ENCODE peak calls at places on chromosome 1, in five cellular contexts. K, Y, D, S and Q are unnamed samples.

GRCh38 chr1:9164919-9165318 is 36.0 kb upstream of the GPR157 start:
- DNase-seq in Y (no peak), K (no peak), S (no peak), D (no peak), Q (no peak)

GRCh38 chr1:58785424-58786058 is 1.7 kb upstream of the JUN start:
- DNase-seq in K (no peak), Y (no peak), S (peak; percentile 48), D (no peak), Q (no peak)

GRCh38 chr1:20849100-20849499 is 62.0 kb upstream of the HP1BP3 start:
- DNase-seq in Y (no peak), K (no peak), S (no peak), D (no peak), Q (no peak)

GRCh38 chr1:16980473-16981268 is at the start of gene MFAP2:
- DNase-seq in K (no peak), D (no peak), Y (peak; percentile 54), S (no peak), Q (no peak)

GRCh38 chr1:154595621-154596020 is 12.4 kb downstream of the ADAR start:
- DNase-seq in S (no peak), Y (no peak), K (no peak), D (no peak), Q (no peak)

GRCh38 chr1:234532511-234532922 is 53.5 kb upstream of the TARBP1 start:
- DNase-seq in K (no peak), Y (no peak), D (no peak), S (peak; percentile 71), Q (peak; percentile 90)

GRCh38 chr1:162398999-162399580 is 12.8 kb downstream of the SH2D1B start:
- DNase-seq in K (no peak), S (no peak), Y (peak; percentile 78), D (no peak), Q (no peak)

GRCh38 chr1:55007626-55008025 is 8.9 kb downstream of the BSND start:
- DNase-seq in S (no peak), K (no peak), D (no peak), Y (no peak), Q (no peak)

GRCh38 chr1:10790155-10790707 is 6.2 kb downstream of the CASZ1 start:
- DNase-seq in D (no peak), Y (no peak), K (no peak), S (no peak), Q (no peak)

GRCh38 chr1:231856426-231856825 is 229.8 kb downstream of the DISC1 start:
- DNase-seq in D (no peak), S (no peak), Y (no peak), K (no peak), Q (no peak)

GRCh38 chr1:173489929-173490328 is 12.8 kb downstream of the PRDX6 start:
- DNase-seq in S (no peak), Y (no peak), D (no peak), K (no peak), Q (no peak)

GRCh38 chr1:1602941-1603506 is 3.1 kb upstream of the FNDC10 start:
- DNase-seq in Y (no peak), D (no peak), K (no peak), S (no peak), Q (no peak)

GRCh38 chr1:19000065-19000464 is 43.6 kb upstream of the IFFO2 start:
- DNase-seq in Y (no peak), K (no peak), D (no peak), S (no peak), Q (no peak)

GRCh38 chr1:180953791-180954721 is 41.4 kb downstream of the KIAA1614 start:
- DNase-seq in D (no peak), Y (peak; percentile 77), S (peak; percentile 25), K (peak; percentile 78), Q (peak; percentile 80)

GRCh38 chr1:164660415-164661174 is 101.6 kb downstream of the PBX1 start:
- DNase-seq in D (no peak), S (no peak), Y (no peak), K (no peak), Q (no peak)

GRCh38 chr1:245168921-245169320 is 14.1 kb downstream of the KIF26B start:
- DNase-seq in D (no peak), K (no peak), Y (no peak), S (no peak), Q (no peak)

GRCh38 chr1:245168090-245168489 is 13.3 kb downstream of the KIF26B start:
- DNase-seq in D (no peak), S (no peak), Y (no peak), K (peak; percentile 46), Q (no peak)

GRCh38 chr1:245161866-245162265 is 7.1 kb downstream of the KIF26B start:
- DNase-seq in S (no peak), Y (no peak), D (no peak), K (no peak), Q (no peak)

GRCh38 chr1:245169391-245169790 is 14.6 kb downstream of the KIF26B start:
- DNase-seq in S (no peak), Y (no peak), K (no peak), D (no peak), Q (no peak)

DNA sequence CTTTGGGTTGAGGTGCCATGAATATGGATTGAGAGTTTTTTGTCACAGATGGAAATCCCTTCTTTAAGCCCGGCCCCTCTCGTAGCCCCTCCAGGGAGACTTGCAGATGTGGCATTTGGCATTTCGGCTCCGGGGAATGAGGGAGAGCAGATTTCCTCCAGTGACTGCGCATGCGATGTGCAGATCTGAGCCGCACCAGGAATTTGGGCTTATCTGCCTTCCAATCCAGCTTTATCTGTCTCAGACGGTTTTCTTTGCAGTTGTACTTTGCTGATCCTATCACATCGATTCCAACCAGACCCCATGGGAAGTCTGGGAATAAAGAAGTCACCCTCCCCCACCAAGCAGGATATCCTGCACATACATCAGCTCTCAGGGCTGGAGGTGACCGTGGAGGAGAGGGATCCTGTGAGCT is 11.7 kb downstream of the KIF26B start:
- DNase-seq in S (no peak), K (no peak), Y (peak; percentile 19), D (no peak), Q (no peak)
- H3K4me3 ChIP-seq in S (no peak overlapping the region), K (peak overlapping the region; percentile 32), Y (peak overlapping the region; percentile 22), D (no peak overlapping the region), Q (peak overlapping the region; percentile 63)

GRCh38 chr1:6059866-6060265 is 14.2 kb downstream of the KCNAB2 start:
- DNase-seq in D (no peak), K (no peak), Y (no peak), S (no peak), Q (no peak)
- H3K27ac ChIP-seq in D (no peak overlapping the region), K (no peak overlapping the region), Y (no peak overlapping the region), S (no peak overlapping the region), Q (no peak overlapping the region)

GRCh38 chr1:183882328-183883167 is 77.6 kb downstream of the RGL1 start:
- DNase-seq in Y (no peak), D (no peak), K (no peak), S (no peak), Q (no peak)

GRCh38 chr1:183887826-183888819 is 83.2 kb downstream of the RGL1 start:
- DNase-seq in D (no peak), K (no peak), Y (peak; percentile 64), S (no peak), Q (no peak)

GRCh38 chr1:183883629-183884028 is 78.7 kb downstream of the RGL1 start:
- DNase-seq in Y (no peak), D (no peak), S (peak; percentile 48), K (no peak), Q (no peak)

GRCh38 chr1:183884512-183884911 is 79.6 kb downstream of the RGL1 start:
- DNase-seq in Y (no peak), D (no peak), K (no peak), S (no peak), Q (no peak)

GRCh38 chr1:183885142-183885735 is 80.3 kb downstream of the RGL1 start:
- DNase-seq in Y (no peak), S (no peak), K (no peak), D (no peak), Q (no peak)
- TF ChIP-seq CTCF in Y (no peak), S (no peak), K (no peak), D (no peak), Q (no peak)

DNA sequence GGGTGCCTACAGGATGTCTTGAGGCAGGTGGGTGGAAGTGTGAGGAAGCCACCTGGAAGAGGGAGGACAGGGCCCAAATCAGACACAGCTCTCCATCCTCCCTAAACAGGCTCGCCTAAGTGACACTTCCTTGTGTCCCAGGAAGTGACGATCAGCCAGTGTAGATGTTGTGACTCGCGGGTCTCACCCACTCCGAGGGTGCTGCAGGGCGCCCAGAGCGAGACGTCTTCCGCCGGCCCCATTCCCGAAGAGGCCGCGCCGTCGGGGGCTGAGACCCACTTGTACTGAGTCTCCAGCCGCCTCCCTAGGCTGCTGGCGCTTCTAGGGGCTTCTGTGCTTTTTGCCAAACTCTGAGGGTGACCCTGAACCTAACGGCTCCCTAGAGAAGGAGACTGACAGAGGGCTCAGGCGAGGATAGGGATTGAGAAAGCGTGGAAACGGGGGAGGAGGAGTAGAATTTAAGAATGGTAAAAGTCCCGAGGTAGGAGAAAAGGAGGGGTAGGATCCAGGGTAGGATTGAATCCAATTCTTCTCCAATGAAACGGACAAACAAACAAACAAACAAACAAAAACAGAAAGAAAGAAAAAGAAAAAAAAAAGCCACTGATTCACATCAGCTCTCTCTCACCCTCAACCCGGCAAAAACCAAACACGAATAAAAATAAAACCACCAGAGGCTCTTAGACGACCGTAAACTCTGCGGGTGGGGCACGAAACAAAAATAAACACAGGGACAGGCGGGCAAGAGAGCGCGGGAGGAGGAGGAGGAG is 472 bp upstream of the MARK1 start:
- DNase-seq in Y (peak; percentile 28), D (no peak), S (peak; percentile 24), K (peak; percentile 45), Q (peak; percentile 77)
- H3K4me3 ChIP-seq in Y (peak overlapping the region; percentile 54), D (peak overlapping the region; percentile 71), S (peak overlapping the region; percentile 52), K (peak overlapping the region; percentile 82), Q (peak overlapping the region; percentile 90)

DNA sequence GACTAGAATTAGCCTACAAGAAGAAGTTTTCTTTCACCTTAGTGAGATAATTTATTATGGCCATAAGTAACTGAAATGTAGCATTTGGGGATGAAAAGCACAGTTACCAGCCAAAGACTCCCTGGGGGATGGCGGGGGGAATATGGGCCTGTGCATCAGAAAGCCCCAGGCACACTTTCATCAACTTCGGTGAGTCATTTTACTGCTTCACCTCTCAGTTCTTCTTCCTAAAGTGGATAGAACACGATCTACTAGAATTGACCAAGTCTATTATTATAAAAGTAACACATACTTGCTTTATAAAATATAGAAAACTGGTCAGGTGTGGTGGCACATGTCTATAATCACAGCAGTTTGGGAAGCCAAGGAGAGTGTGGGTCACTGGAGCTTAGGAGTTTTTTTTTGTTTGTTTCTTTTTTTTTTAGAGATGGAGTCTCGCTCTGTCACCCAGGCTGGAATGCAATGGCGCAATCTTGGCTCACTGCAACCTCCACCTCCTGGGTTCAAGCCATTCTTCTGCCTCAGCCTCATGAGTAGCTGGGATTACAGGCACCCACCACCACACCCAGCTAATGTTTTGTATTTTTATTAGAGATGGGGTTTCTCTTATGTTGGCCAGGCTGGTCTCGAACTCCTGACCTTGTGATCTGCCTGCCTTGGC is 141.8 kb downstream of the ZZZ3 start:
- DNase-seq in K (no peak), D (no peak), S (no peak), Y (peak; percentile 35), Q (no peak)
- H3K27ac ChIP-seq in K (no peak overlapping the region), D (no peak overlapping the region), S (no peak overlapping the region), Y (no peak overlapping the region), Q (no peak overlapping the region)